ENCODE peak calls at places on chromosomes 7 and 10, in five cellular contexts. One of them, this sample, is unnamed.

GRCh38 chr7:132825932-132826480 is 249.7 kb upstream of the PLXNA4 start:
- DNase-seq in bronchial epithelial cell: no peak
- DNase-seq in AG20443: no peak
- DNase-seq in left kidney: no peak
- DNase-seq in NCI-H1105 treated with DMSO at 0.1 percent for 48 hours: peak
- DNase-seq in this sample: no peak

GRCh38 chr10:102131286-102132170 is 1.3 kb upstream of the PPRC1 start:
- DNase-seq in bronchial epithelial cell: peak
- DNase-seq in AG20443: no peak
- DNase-seq in left kidney: no peak
- DNase-seq in NCI-H1105 treated with DMSO at 0.1 percent for 48 hours: no peak
- DNase-seq in this sample: no peak

GRCh38 chr10:91163709-91164474 is 56.6 kb upstream of the PCGF5 start:
- DNase-seq in bronchial epithelial cell: peak
- DNase-seq in AG20443: peak
- DNase-seq in left kidney: peak
- DNase-seq in NCI-H1105 treated with DMSO at 0.1 percent for 48 hours: peak
- DNase-seq in this sample: peak

GRCh38 chr7:138417840-138418239 is 42.2 kb upstream of the TRIM24 start:
- DNase-seq in bronchial epithelial cell: no peak
- DNase-seq in AG20443: no peak
- DNase-seq in left kidney: no peak
- DNase-seq in NCI-H1105 treated with DMSO at 0.1 percent for 48 hours: no peak
- DNase-seq in this sample: no peak

GRCh38 chr7:79211724-79212123 is 241.7 kb downstream of the MAGI2 start:
- DNase-seq in bronchial epithelial cell: peak
- DNase-seq in AG20443: no peak
- DNase-seq in left kidney: no peak
- DNase-seq in NCI-H1105 treated with DMSO at 0.1 percent for 48 hours: no peak
- DNase-seq in this sample: no peak

GRCh38 chr7:151426486-151426905 is 13.4 kb downstream of the CRYGN start:
- DNase-seq in bronchial epithelial cell: no peak
- DNase-seq in AG20443: peak
- DNase-seq in left kidney: peak
- DNase-seq in NCI-H1105 treated with DMSO at 0.1 percent for 48 hours: no peak
- DNase-seq in this sample: peak

GRCh38 chr10:110399163-110400094 is 94.7 kb upstream of the SMNDC1 start:
- DNase-seq in bronchial epithelial cell: peak
- DNase-seq in AG20443: peak
- DNase-seq in left kidney: no peak
- DNase-seq in NCI-H1105 treated with DMSO at 0.1 percent for 48 hours: no peak
- DNase-seq in this sample: no peak

GRCh38 chr10:77881222-77881621 is 45.3 kb downstream of the DLG5 start:
- DNase-seq in bronchial epithelial cell: no peak
- DNase-seq in AG20443: no peak
- DNase-seq in left kidney: no peak
- DNase-seq in NCI-H1105 treated with DMSO at 0.1 percent for 48 hours: no peak
- DNase-seq in this sample: no peak

GRCh38 chr10:77849039-77849664 is 77.4 kb downstream of the DLG5 start:
- DNase-seq in bronchial epithelial cell: no peak
- DNase-seq in AG20443: no peak
- DNase-seq in left kidney: peak
- DNase-seq in NCI-H1105 treated with DMSO at 0.1 percent for 48 hours: no peak
- DNase-seq in this sample: no peak

GRCh38 chr10:110681023-110681681 is 37.0 kb downstream of the RBM20 start:
- DNase-seq in bronchial epithelial cell: peak
- DNase-seq in AG20443: peak
- DNase-seq in left kidney: peak
- DNase-seq in NCI-H1105 treated with DMSO at 0.1 percent for 48 hours: peak
- DNase-seq in this sample: no peak

GRCh38 chr7:132122901-132123300 is 453.4 kb downstream of the PLXNA4 start:
- DNase-seq in bronchial epithelial cell: no peak
- DNase-seq in AG20443: no peak
- DNase-seq in left kidney: no peak
- DNase-seq in NCI-H1105 treated with DMSO at 0.1 percent for 48 hours: no peak
- DNase-seq in this sample: no peak

GRCh38 chr10:59434463-59435326 is 72.3 kb upstream of the FAM13C start:
- DNase-seq in bronchial epithelial cell: peak
- DNase-seq in AG20443: no peak
- DNase-seq in left kidney: no peak
- DNase-seq in NCI-H1105 treated with DMSO at 0.1 percent for 48 hours: no peak
- DNase-seq in this sample: no peak

GRCh38 chr10:124075116-124075955 is 18.1 kb downstream of the CHST15 start:
- DNase-seq in bronchial epithelial cell: no peak
- DNase-seq in AG20443: no peak
- DNase-seq in left kidney: peak
- DNase-seq in NCI-H1105 treated with DMSO at 0.1 percent for 48 hours: no peak
- DNase-seq in this sample: no peak

GRCh38 chr10:101290415-101290814 is 61.2 kb upstream of the LBX1 start:
- DNase-seq in bronchial epithelial cell: no peak
- DNase-seq in AG20443: no peak
- DNase-seq in left kidney: no peak
- DNase-seq in NCI-H1105 treated with DMSO at 0.1 percent for 48 hours: no peak
- DNase-seq in this sample: no peak

GRCh38 chr10:90193240-90193985 is 492.0 kb downstream of the KIF20B start:
- DNase-seq in bronchial epithelial cell: no peak
- DNase-seq in AG20443: no peak
- DNase-seq in left kidney: no peak
- DNase-seq in NCI-H1105 treated with DMSO at 0.1 percent for 48 hours: no peak
- DNase-seq in this sample: no peak

GRCh38 chr7:68411742-68412141 is 1186.5 kb upstream of the AUTS2 start:
- DNase-seq in bronchial epithelial cell: no peak
- DNase-seq in AG20443: no peak
- DNase-seq in left kidney: no peak
- DNase-seq in NCI-H1105 treated with DMSO at 0.1 percent for 48 hours: peak
- DNase-seq in this sample: no peak

GRCh38 chr10:34305189-34305588 is 509.9 kb downstream of the PARD3 start:
- DNase-seq in bronchial epithelial cell: peak
- DNase-seq in AG20443: no peak
- DNase-seq in left kidney: peak
- DNase-seq in NCI-H1105 treated with DMSO at 0.1 percent for 48 hours: no peak
- DNase-seq in this sample: no peak

GRCh38 chr7:157575181-157575580 is 238.4 kb downstream of the DNAJB6 start:
- DNase-seq in bronchial epithelial cell: no peak
- DNase-seq in AG20443: no peak
- DNase-seq in left kidney: no peak
- DNase-seq in NCI-H1105 treated with DMSO at 0.1 percent for 48 hours: no peak
- DNase-seq in this sample: peak

GRCh38 chr10:113782986-113783704 is 31.7 kb downstream of the PLEKHS1 start:
- DNase-seq in bronchial epithelial cell: no peak
- DNase-seq in AG20443: no peak
- DNase-seq in left kidney: no peak
- DNase-seq in NCI-H1105 treated with DMSO at 0.1 percent for 48 hours: no peak
- DNase-seq in this sample: no peak

GRCh38 chr10:121927361-121927840 is 430 bp downstream of the ATE1 start:
- DNase-seq in bronchial epithelial cell: peak
- DNase-seq in AG20443: peak
- DNase-seq in left kidney: peak
- DNase-seq in NCI-H1105 treated with DMSO at 0.1 percent for 48 hours: peak
- DNase-seq in this sample: no peak

This sample was measured in spleen.